ENCODE peak calls at places on chromosomes 3 and 15, in five cellular contexts. P is activated CD4-positive, alpha-beta T cell treated with anti-CD3 and anti-CD28 coated beads, Interleukin-2, amount 50 U/mL, for 48 hours; K is progenitor cell of endocrine pancreas; S is AG04450; T is HCT116. D is an unnamed sample.

GRCh38 chr15:63019539-63020109 is 22.9 kb upstream of the TPM1 start:
- DNase-seq in S (peak), P (no peak), T (peak), K (no peak), D (no peak)

GRCh38 chr15:84816694-84817460 is at the start of gene ALPK3:
- DNase-seq in P (no peak), S (no peak), T (no peak), K (peak), D (no peak)

GRCh38 chr3:169118666-169119370 is 544.7 kb downstream of the MECOM start:
- DNase-seq in P (no peak), T (no peak), K (no peak), S (no peak), D (no peak)

GRCh38 chr3:17915341-17915740 is 172.9 kb upstream of the TBC1D5 start:
- DNase-seq in P (no peak), T (no peak), K (no peak), S (no peak), D (no peak)

GRCh38 chr3:138019288-138020069 is 9.5 kb downstream of the CLDN18 start:
- DNase-seq in S (no peak), K (no peak), T (no peak), P (no peak), D (no peak)

GRCh38 chr15:60523056-60523455 is 44.1 kb upstream of the ICE2 start:
- DNase-seq in T (no peak), K (no peak), S (no peak), P (no peak), D (no peak)

GRCh38 chr3:186219211-186219638 is 110.3 kb upstream of the ETV5 start:
- DNase-seq in S (no peak), T (no peak), P (no peak), K (no peak), D (no peak)

GRCh38 chr15:29451201-29451781 is 181.7 kb upstream of the NSMCE3 start:
- DNase-seq in T (peak), S (no peak), P (no peak), K (no peak), D (no peak)

GRCh38 chr3:149473314-149473990 is 1.0 kb upstream of the TM4SF4 start:
- DNase-seq in K (no peak), P (no peak), T (peak), S (no peak), D (no peak)

GRCh38 chr3:138081371-138082084 is 33.9 kb downstream of the DZIP1L start:
- DNase-seq in T (no peak), K (no peak), S (no peak), P (no peak), D (no peak)

GRCh38 chr15:89138999-89139612 is 50.9 kb downstream of the ABHD2 start:
- DNase-seq in S (no peak), P (no peak), K (no peak), T (no peak), D (no peak)

GRCh38 chr3:49260711-49261357 is 16.2 kb downstream of the C3orf62 start:
- DNase-seq in K (no peak), P (no peak), T (peak), S (no peak), D (no peak)

D was measured in naive thymus-derived CD8-positive, alpha-beta T cell.